ENCODE peak calls at places on chromosomes 2 and 18, in eight cellular contexts. One of them, this sample, is unnamed.

GRCh38 chr2:149094217-149095015 is 55.9 kb downstream of the LYPD6B start:
- DNase-seq in AML-193: no peak
- DNase-seq in activated T-cell treated with anti-CD3 and anti-CD28 coated beads, Interleukin-2, amount 50 U/mL, for 72 hours: no peak
- DNase-seq in NCI-H1436 treated with DMSO at 0.1 percent for 48 hours: no peak
- DNase-seq in B cell: no peak
- DNase-seq in NCI-H2227 treated with DMSO at 0.1 percent for 48 hours: no peak
- DNase-seq in MV-4-11: no peak
- DNase-seq in AG09309: peak
- DNase-seq in this sample: no peak

GRCh38 chr2:55871637-55872036 is 51.9 kb downstream of the EFEMP1 start:
- DNase-seq in AG09309: no peak
- DNase-seq in MV-4-11: peak
- DNase-seq in NCI-H2227 treated with DMSO at 0.1 percent for 48 hours: no peak
- DNase-seq in B cell: peak
- DNase-seq in AML-193: no peak
- DNase-seq in activated T-cell treated with anti-CD3 and anti-CD28 coated beads, Interleukin-2, amount 50 U/mL, for 72 hours: no peak
- DNase-seq in NCI-H1436 treated with DMSO at 0.1 percent for 48 hours: no peak
- DNase-seq in this sample: no peak

GRCh38 chr2:165970663-165971062 is 17.1 kb upstream of the TTC21B start:
- DNase-seq in MV-4-11: no peak
- DNase-seq in NCI-H2227 treated with DMSO at 0.1 percent for 48 hours: no peak
- DNase-seq in AG09309: no peak
- DNase-seq in B cell: no peak
- DNase-seq in NCI-H1436 treated with DMSO at 0.1 percent for 48 hours: no peak
- DNase-seq in activated T-cell treated with anti-CD3 and anti-CD28 coated beads, Interleukin-2, amount 50 U/mL, for 72 hours: no peak
- DNase-seq in AML-193: no peak
- DNase-seq in this sample: no peak

GRCh38 chr2:229043681-229044080 is 227.4 kb downstream of the PID1 start:
- DNase-seq in AML-193: no peak
- DNase-seq in MV-4-11: no peak
- DNase-seq in AG09309: no peak
- DNase-seq in NCI-H1436 treated with DMSO at 0.1 percent for 48 hours: no peak
- DNase-seq in NCI-H2227 treated with DMSO at 0.1 percent for 48 hours: no peak
- DNase-seq in activated T-cell treated with anti-CD3 and anti-CD28 coated beads, Interleukin-2, amount 50 U/mL, for 72 hours: no peak
- DNase-seq in B cell: no peak
- DNase-seq in this sample: no peak

GRCh38 chr2:196160101-196160500 is 11.3 kb downstream of the STK17B start:
- DNase-seq in AG09309: peak
- DNase-seq in AML-193: peak
- DNase-seq in NCI-H1436 treated with DMSO at 0.1 percent for 48 hours: no peak
- DNase-seq in B cell: peak
- DNase-seq in activated T-cell treated with anti-CD3 and anti-CD28 coated beads, Interleukin-2, amount 50 U/mL, for 72 hours: peak
- DNase-seq in NCI-H2227 treated with DMSO at 0.1 percent for 48 hours: no peak
- DNase-seq in MV-4-11: peak
- DNase-seq in this sample: no peak

GRCh38 chr2:194725169-194725568 is 931.9 kb upstream of the SLC39A10 start:
- DNase-seq in AG09309: no peak
- DNase-seq in activated T-cell treated with anti-CD3 and anti-CD28 coated beads, Interleukin-2, amount 50 U/mL, for 72 hours: no peak
- DNase-seq in B cell: no peak
- DNase-seq in MV-4-11: no peak
- DNase-seq in AML-193: no peak
- DNase-seq in NCI-H2227 treated with DMSO at 0.1 percent for 48 hours: no peak
- DNase-seq in NCI-H1436 treated with DMSO at 0.1 percent for 48 hours: no peak
- DNase-seq in this sample: no peak

GRCh38 chr2:9800975-9801723 is 42.1 kb upstream of the TAF1B start:
- DNase-seq in NCI-H2227 treated with DMSO at 0.1 percent for 48 hours: no peak
- DNase-seq in activated T-cell treated with anti-CD3 and anti-CD28 coated beads, Interleukin-2, amount 50 U/mL, for 72 hours: peak
- DNase-seq in NCI-H1436 treated with DMSO at 0.1 percent for 48 hours: no peak
- DNase-seq in B cell: no peak
- DNase-seq in AML-193: no peak
- DNase-seq in MV-4-11: peak
- DNase-seq in AG09309: no peak
- DNase-seq in this sample: peak

GRCh38 chr2:66432801-66433694 is 1.9 kb upstream of the MEIS1 start:
- DNase-seq in AML-193: no peak
- DNase-seq in MV-4-11: peak
- DNase-seq in NCI-H1436 treated with DMSO at 0.1 percent for 48 hours: peak
- DNase-seq in B cell: no peak
- DNase-seq in NCI-H2227 treated with DMSO at 0.1 percent for 48 hours: peak
- DNase-seq in activated T-cell treated with anti-CD3 and anti-CD28 coated beads, Interleukin-2, amount 50 U/mL, for 72 hours: peak
- DNase-seq in AG09309: peak
- DNase-seq in this sample: peak

GRCh38 chr2:55268288-55268906 is 634 bp downstream of the MTIF2 start:
- DNase-seq in activated T-cell treated with anti-CD3 and anti-CD28 coated beads, Interleukin-2, amount 50 U/mL, for 72 hours: no peak
- DNase-seq in MV-4-11: no peak
- DNase-seq in NCI-H1436 treated with DMSO at 0.1 percent for 48 hours: no peak
- DNase-seq in NCI-H2227 treated with DMSO at 0.1 percent for 48 hours: no peak
- DNase-seq in AG09309: no peak
- DNase-seq in B cell: no peak
- DNase-seq in AML-193: no peak
- DNase-seq in this sample: no peak

GRCh38 chr18:58247363-58247834 is 203.4 kb downstream of the NEDD4L start:
- DNase-seq in AML-193: no peak
- DNase-seq in MV-4-11: no peak
- DNase-seq in AG09309: no peak
- DNase-seq in B cell: no peak
- DNase-seq in NCI-H1436 treated with DMSO at 0.1 percent for 48 hours: no peak
- DNase-seq in activated T-cell treated with anti-CD3 and anti-CD28 coated beads, Interleukin-2, amount 50 U/mL, for 72 hours: no peak
- DNase-seq in NCI-H2227 treated with DMSO at 0.1 percent for 48 hours: peak
- DNase-seq in this sample: no peak

GRCh38 chr2:156447761-156448160 is 11.6 kb downstream of the GPD2 start:
- DNase-seq in NCI-H2227 treated with DMSO at 0.1 percent for 48 hours: no peak
- DNase-seq in B cell: no peak
- DNase-seq in AG09309: no peak
- DNase-seq in AML-193: no peak
- DNase-seq in NCI-H1436 treated with DMSO at 0.1 percent for 48 hours: no peak
- DNase-seq in MV-4-11: no peak
- DNase-seq in activated T-cell treated with anti-CD3 and anti-CD28 coated beads, Interleukin-2, amount 50 U/mL, for 72 hours: no peak
- DNase-seq in this sample: no peak

GRCh38 chr2:27870724-27871123 is 19.5 kb downstream of the RBKS start:
- DNase-seq in NCI-H2227 treated with DMSO at 0.1 percent for 48 hours: no peak
- DNase-seq in AG09309: no peak
- DNase-seq in MV-4-11: no peak
- DNase-seq in activated T-cell treated with anti-CD3 and anti-CD28 coated beads, Interleukin-2, amount 50 U/mL, for 72 hours: no peak
- DNase-seq in NCI-H1436 treated with DMSO at 0.1 percent for 48 hours: no peak
- DNase-seq in AML-193: no peak
- DNase-seq in B cell: no peak
- DNase-seq in this sample: no peak

GRCh38 chr2:48711343-48711742 is 44.2 kb downstream of the LHCGR start:
- DNase-seq in NCI-H1436 treated with DMSO at 0.1 percent for 48 hours: no peak
- DNase-seq in AML-193: no peak
- DNase-seq in AG09309: no peak
- DNase-seq in activated T-cell treated with anti-CD3 and anti-CD28 coated beads, Interleukin-2, amount 50 U/mL, for 72 hours: no peak
- DNase-seq in MV-4-11: no peak
- DNase-seq in NCI-H2227 treated with DMSO at 0.1 percent for 48 hours: no peak
- DNase-seq in B cell: no peak
- DNase-seq in this sample: no peak

GRCh38 chr18:33316146-33316587 is 124.4 kb downstream of the CCDC178 start:
- DNase-seq in NCI-H1436 treated with DMSO at 0.1 percent for 48 hours: no peak
- DNase-seq in MV-4-11: no peak
- DNase-seq in AG09309: no peak
- DNase-seq in B cell: no peak
- DNase-seq in AML-193: no peak
- DNase-seq in NCI-H2227 treated with DMSO at 0.1 percent for 48 hours: no peak
- DNase-seq in activated T-cell treated with anti-CD3 and anti-CD28 coated beads, Interleukin-2, amount 50 U/mL, for 72 hours: no peak
- DNase-seq in this sample: no peak

GRCh38 chr2:19580830-19581229 is 222.4 kb upstream of the OSR1 start:
- DNase-seq in B cell: no peak
- DNase-seq in NCI-H1436 treated with DMSO at 0.1 percent for 48 hours: no peak
- DNase-seq in AG09309: no peak
- DNase-seq in activated T-cell treated with anti-CD3 and anti-CD28 coated beads, Interleukin-2, amount 50 U/mL, for 72 hours: no peak
- DNase-seq in AML-193: no peak
- DNase-seq in NCI-H2227 treated with DMSO at 0.1 percent for 48 hours: no peak
- DNase-seq in MV-4-11: no peak
- DNase-seq in this sample: no peak

GRCh38 chr2:10223471-10223870 is 79.2 kb upstream of the HPCAL1 start:
- DNase-seq in B cell: no peak
- DNase-seq in AML-193: no peak
- DNase-seq in NCI-H2227 treated with DMSO at 0.1 percent for 48 hours: no peak
- DNase-seq in NCI-H1436 treated with DMSO at 0.1 percent for 48 hours: no peak
- DNase-seq in AG09309: no peak
- DNase-seq in MV-4-11: no peak
- DNase-seq in activated T-cell treated with anti-CD3 and anti-CD28 coated beads, Interleukin-2, amount 50 U/mL, for 72 hours: no peak
- DNase-seq in this sample: no peak

GRCh38 chr2:208064220-208064951 is 39.1 kb upstream of the PLEKHM3 start:
- DNase-seq in MV-4-11: peak
- DNase-seq in B cell: no peak
- DNase-seq in NCI-H2227 treated with DMSO at 0.1 percent for 48 hours: no peak
- DNase-seq in AG09309: peak
- DNase-seq in NCI-H1436 treated with DMSO at 0.1 percent for 48 hours: no peak
- DNase-seq in AML-193: peak
- DNase-seq in activated T-cell treated with anti-CD3 and anti-CD28 coated beads, Interleukin-2, amount 50 U/mL, for 72 hours: no peak
- DNase-seq in this sample: no peak

GRCh38 chr2:177242136-177242987 is 22.2 kb downstream of the NFE2L2 start:
- DNase-seq in MV-4-11: peak
- DNase-seq in activated T-cell treated with anti-CD3 and anti-CD28 coated beads, Interleukin-2, amount 50 U/mL, for 72 hours: no peak
- DNase-seq in NCI-H1436 treated with DMSO at 0.1 percent for 48 hours: peak
- DNase-seq in AG09309: peak
- DNase-seq in AML-193: no peak
- DNase-seq in NCI-H2227 treated with DMSO at 0.1 percent for 48 hours: no peak
- DNase-seq in B cell: no peak
- DNase-seq in this sample: no peak

GRCh38 chr2:183209395-183210028 is 85.3 kb downstream of the NUP35 start:
- DNase-seq in activated T-cell treated with anti-CD3 and anti-CD28 coated beads, Interleukin-2, amount 50 U/mL, for 72 hours: no peak
- DNase-seq in AML-193: no peak
- DNase-seq in MV-4-11: no peak
- DNase-seq in NCI-H2227 treated with DMSO at 0.1 percent for 48 hours: no peak
- DNase-seq in AG09309: no peak
- DNase-seq in NCI-H1436 treated with DMSO at 0.1 percent for 48 hours: no peak
- DNase-seq in B cell: no peak
- DNase-seq in this sample: no peak

GRCh38 chr2:237923507-237924163 is 43.2 kb upstream of the UBE2F start:
- DNase-seq in NCI-H2227 treated with DMSO at 0.1 percent for 48 hours: no peak
- DNase-seq in activated T-cell treated with anti-CD3 and anti-CD28 coated beads, Interleukin-2, amount 50 U/mL, for 72 hours: peak
- DNase-seq in AML-193: no peak
- DNase-seq in NCI-H1436 treated with DMSO at 0.1 percent for 48 hours: no peak
- DNase-seq in AG09309: no peak
- DNase-seq in B cell: peak
- DNase-seq in MV-4-11: peak
- DNase-seq in this sample: no peak

GRCh38 chr2:236803621-236804020 is 234.0 kb downstream of the ACKR3 start:
- DNase-seq in NCI-H2227 treated with DMSO at 0.1 percent for 48 hours: no peak
- DNase-seq in activated T-cell treated with anti-CD3 and anti-CD28 coated beads, Interleukin-2, amount 50 U/mL, for 72 hours: no peak
- DNase-seq in AG09309: no peak
- DNase-seq in AML-193: no peak
- DNase-seq in NCI-H1436 treated with DMSO at 0.1 percent for 48 hours: no peak
- DNase-seq in B cell: no peak
- DNase-seq in MV-4-11: no peak
- DNase-seq in this sample: no peak

GRCh38 chr18:78724214-78724834 is 255.3 kb upstream of the SALL3 start:
- DNase-seq in NCI-H1436 treated with DMSO at 0.1 percent for 48 hours: no peak
- DNase-seq in AML-193: no peak
- DNase-seq in AG09309: no peak
- DNase-seq in activated T-cell treated with anti-CD3 and anti-CD28 coated beads, Interleukin-2, amount 50 U/mL, for 72 hours: no peak
- DNase-seq in NCI-H2227 treated with DMSO at 0.1 percent for 48 hours: no peak
- DNase-seq in B cell: no peak
- DNase-seq in MV-4-11: no peak
- DNase-seq in this sample: no peak

GRCh38 chr2:109648041-109648527 is 33.9 kb downstream of the SOWAHC start:
- DNase-seq in NCI-H2227 treated with DMSO at 0.1 percent for 48 hours: no peak
- DNase-seq in AG09309: peak
- DNase-seq in activated T-cell treated with anti-CD3 and anti-CD28 coated beads, Interleukin-2, amount 50 U/mL, for 72 hours: no peak
- DNase-seq in MV-4-11: no peak
- DNase-seq in AML-193: no peak
- DNase-seq in NCI-H1436 treated with DMSO at 0.1 percent for 48 hours: no peak
- DNase-seq in B cell: no peak
- DNase-seq in this sample: no peak

This sample was measured in RWPE2.